ENCODE peak calls at places on chromosome 10, in five cellular contexts. L is HS-5; H is HT1080; W is memory B cell; Z is effector CD4-positive, alpha-beta T cell. V is an unnamed sample.

GRCh38 chr10:31320598-31321211 is 1.7 kb downstream of the ZEB1 start:
- DNase-seq in H (peak; percentile 52), L (no peak), W (peak; percentile 52), Z (peak; percentile 26), V (peak; percentile 40)

GRCh38 chr10:80187465-80188409 is 17.6 kb downstream of the ANXA11 start:
- DNase-seq in H (no peak), W (peak; percentile 71), L (no peak), Z (peak; percentile 77), V (no peak)

GRCh38 chr10:133059093-133059470 is 28.6 kb upstream of the ADGRA1 start:
- DNase-seq in H (no peak), Z (no peak), W (no peak), L (no peak), V (no peak)

GRCh38 chr10:117750616-117751015 is 208.1 kb downstream of the EMX2 start:
- DNase-seq in L (no peak), Z (no peak), W (no peak), H (no peak), V (no peak)

GRCh38 chr10:71723301-71723700 is 3.7 kb upstream of the C10orf105 start:
- DNase-seq in H (no peak), Z (no peak), W (no peak), L (no peak), V (no peak)

GRCh38 chr10:30827531-30828120 is 198.1 kb upstream of the LYZL2 start:
- DNase-seq in L (no peak), Z (no peak), H (no peak), W (no peak), V (peak; percentile 30)

GRCh38 chr10:31619410-31620095 is 300.5 kb downstream of the ZEB1 start:
- DNase-seq in Z (no peak), L (no peak), W (no peak), H (no peak), V (no peak)

GRCh38 chr10:58010076-58010475 is 257.6 kb downstream of the IPMK start:
- DNase-seq in Z (no peak), W (no peak), L (no peak), H (no peak), V (no peak)

GRCh38 chr10:7293378-7293920 is 117.4 kb downstream of the SFMBT2 start:
- DNase-seq in L (no peak), Z (no peak), H (no peak), W (no peak), V (no peak)

GRCh38 chr10:86252051-86252450 is 114.5 kb downstream of the GRID1 start:
- DNase-seq in Z (no peak), H (no peak), W (no peak), L (no peak), V (no peak)

GRCh38 chr10:68047554-68048327 is 27.3 kb downstream of the HERC4 start:
- DNase-seq in H (no peak), W (no peak), Z (no peak), L (no peak), V (no peak)

GRCh38 chr10:102642553-102643345 is 1.5 kb upstream of the TRIM8 start:
- DNase-seq in L (no peak), W (peak; percentile 41), Z (peak; percentile 50), H (peak; percentile 66), V (peak; percentile 65)

GRCh38 chr10:110324805-110325280 is 20.1 kb upstream of the SMNDC1 start:
- DNase-seq in H (no peak), L (no peak), W (no peak), Z (no peak), V (no peak)

GRCh38 chr10:30862486-30862885 is 169.2 kb downstream of the ZNF438 start:
- DNase-seq in L (peak; percentile 22), H (peak; percentile 21), Z (no peak), W (no peak), V (peak; percentile 61)

GRCh38 chr10:71667374-71667750 is 52.2 kb downstream of the C10orf105 start:
- DNase-seq in L (no peak), W (no peak), H (no peak), Z (no peak), V (no peak)

GRCh38 chr10:130250127-130250526 is 113.9 kb downstream of the GLRX3 start:
- DNase-seq in Z (no peak), H (no peak), W (no peak), L (no peak), V (no peak)

GRCh38 chr10:110733256-110733952 is 89.3 kb downstream of the RBM20 start:
- DNase-seq in H (peak; percentile 17), Z (no peak), L (no peak), W (no peak), V (no peak)

GRCh38 chr10:12334186-12334530 is 15.2 kb upstream of the CAMK1D start:
- DNase-seq in W (no peak), L (no peak), H (no peak), Z (no peak), V (no peak)